ENCODE peak calls at places on chromosomes 2 and 18, in four cellular contexts. P is neural crest cell, E is sciatic nerve, B is hippocampal formation. I is an unnamed sample.

GRCh38 chr2:74008761-74009395 is 24.2 kb downstream of the TET3 start:
- DNase-seq in B (no peak), E (no peak), P (no peak), I (peak; percentile 45)

GRCh38 chr2:25178976-25179375 is 10.6 kb upstream of the POMC start:
- DNase-seq in B (no peak), E (no peak), P (no peak), I (no peak)

GRCh38 chr18:49048361-49048760 is 97.6 kb upstream of the SMAD7 start:
- DNase-seq in E (no peak), P (no peak), B (no peak), I (no peak)

GRCh38 chr2:238636269-238637073 is 209.7 kb downstream of the ASB1 start:
- DNase-seq in E (no peak), P (no peak), B (no peak), I (no peak)

GRCh38 chr2:231393149-231394131 is 2.1 kb upstream of the B3GNT7 start:
- DNase-seq in E (no peak), P (no peak), B (no peak), I (no peak)

GRCh38 chr2:85164145-85164559 is 31.0 kb downstream of the TCF7L1 start:
- DNase-seq in B (no peak), P (no peak), E (no peak), I (no peak)

GRCh38 chr2:10873171-10873570 is 38.6 kb upstream of the KCNF1 start:
- DNase-seq in P (no peak), E (no peak), B (no peak), I (no peak)

GRCh38 chr2:165675551-165675968 is 118.5 kb downstream of the GALNT3 start:
- DNase-seq in P (no peak), B (no peak), E (no peak), I (no peak)

GRCh38 chr18:12944724-12945123 is 3.1 kb upstream of the SEH1L start:
- DNase-seq in P (no peak), B (no peak), E (no peak), I (peak; percentile 83)

GRCh38 chr2:205719864-205720263 is 37.6 kb downstream of the NRP2 start:
- DNase-seq in B (no peak), P (no peak), E (no peak), I (no peak)

GRCh38 chr2:208074610-208075356 is 49.5 kb upstream of the PLEKHM3 start:
- DNase-seq in E (no peak), P (no peak), B (no peak), I (no peak)

GRCh38 chr2:127679680-127680361 is 4.5 kb upstream of the LIMS2 start:
- DNase-seq in P (no peak), E (no peak), B (no peak), I (peak; percentile 43)